ENCODE peak calls at places on chromosomes 4 and X, in four cellular contexts. E is NCI-H146; S is activated CD4-positive, alpha-beta T cell treated with anti-CD3 and anti-CD28 coated beads, Interleukin-2, amount 50 U/mL, for 1 hour; G is hepatic stellate cell. W is an unnamed sample.

GRCh38 chr4:78951862-78952472 is 12.7 kb upstream of the PAQR3 start:
- DNase-seq in E (peak; percentile 49), S (peak; percentile 14), G (peak; percentile 16), W (no peak)

GRCh38 chr4:98656443-98656842 is 2.0 kb downstream of the TSPAN5 start:
- DNase-seq in G (no peak), S (no peak), E (no peak), W (no peak)

GRCh38 chr4:7352486-7352885 is 82.2 kb downstream of the PSAPL1 start:
- DNase-seq in E (no peak), S (no peak), G (no peak), W (no peak)

GRCh38 chrX:16874458-16875095 is 4.4 kb upstream of the RBBP7 start:
- DNase-seq in E (no peak), S (no peak), G (no peak), W (no peak)

GRCh38 chr4:127174731-127175130 is 458.0 kb upstream of the INTU start:
- DNase-seq in S (no peak), G (no peak), E (no peak), W (no peak)

GRCh38 chr4:153467154-153467896 is 1.2 kb downstream of the TMEM131L start:
- DNase-seq in E (peak; percentile 86), S (peak; percentile 23), G (no peak), W (no peak)

GRCh38 chrX:4762196-4762595 is 1048.7 kb upstream of the PRKX start:
- DNase-seq in E (no peak), G (no peak), S (no peak), W (no peak)

GRCh38 chrX:38375888-38376287 is 23.5 kb downstream of the OTC start:
- DNase-seq in S (no peak), E (no peak), G (no peak), W (no peak)

GRCh38 chr4:148270600-148270999 is 171.6 kb downstream of the NR3C2 start:
- DNase-seq in E (no peak), S (no peak), G (peak; percentile 9), W (no peak)

GRCh38 chr4:88818650-88819470 is 121.2 kb upstream of the NAP1L5 start:
- DNase-seq in S (peak; percentile 52), E (peak; percentile 26), G (no peak), W (no peak)

W was measured in mesothelial cell of epicardium.